ENCODE peak calls at places on chromosomes 5 and 9, in eight cellular contexts. K is stimulated activated CD4-positive, alpha-beta T cell treated with anti-CD3 and anti-CD28 coated beads, Interleukin-1b, Interleukin-23, amount 100 ng/mL, for 1 hour; U is GDM1; A is mesothelial cell of epicardium; G is iPS-NIHi11; T is iPS DF 19.7; Q is stimulated activated naive CD4-positive, alpha-beta T cell; X is T-helper 9 cell. I is an unnamed sample.
A peak's percentile ranks its signal among the peaks of the same experiment; 100 is the strongest.

GRCh38 chr5:176630681-176631222 is 277 bp downstream of the EIF4E1B start:
- DNase-seq in K (no peak), U (no peak), A (no peak), G (no peak), T (no peak), Q (no peak), X (no peak), I (no peak)

GRCh38 chr9:35771079-35771441 is 17.0 kb upstream of the MSMP start:
- DNase-seq in K (no peak), U (no peak), A (no peak), G (no peak), T (no peak), Q (no peak), X (no peak), I (no peak)

GRCh38 chr5:148924817-148925216 is 98.4 kb downstream of the ADRB2 start:
- DNase-seq in K (no peak), U (no peak), A (no peak), G (no peak), T (no peak), Q (no peak), X (no peak), I (no peak)

GRCh38 chr5:150077060-150077459 is 9.3 kb downstream of the CSF1R start:
- DNase-seq in K (no peak), U (no peak), A (no peak), G (peak; percentile 4), T (no peak), Q (no peak), X (no peak), I (no peak)

GRCh38 chr9:20980713-20981481 is 50.5 kb downstream of the HACD4 start:
- DNase-seq in K (no peak), U (no peak), A (no peak), G (no peak), T (no peak), Q (no peak), X (no peak), I (no peak)

GRCh38 chr9:23254404-23255184 is 571.4 kb downstream of the ELAVL2 start:
- DNase-seq in K (no peak), U (no peak), A (no peak), G (no peak), T (no peak), Q (no peak), X (no peak), I (no peak)

GRCh38 chr5:11531805-11532204 is 372.4 kb downstream of the CTNND2 start:
- DNase-seq in K (no peak), U (no peak), A (no peak), G (no peak), T (no peak), Q (no peak), X (no peak), I (no peak)

GRCh38 chr5:71922584-71923106 is 184.6 kb upstream of the MAP1B start:
- DNase-seq in K (no peak), U (no peak), A (no peak), G (peak; percentile 27), T (peak; percentile 48), Q (no peak), X (no peak), I (no peak)

GRCh38 chr9:135478858-135479468 is 619 bp upstream of the PPP1R26 start:
- DNase-seq in K (no peak), U (no peak), A (no peak), G (peak; percentile 63), T (no peak), Q (no peak), X (no peak), I (no peak)

GRCh38 chr5:55278778-55279177 is 28.7 kb downstream of the DHX29 start:
- DNase-seq in K (no peak), U (no peak), A (no peak), G (no peak), T (no peak), Q (no peak), X (no peak), I (no peak)

GRCh38 chr5:174943785-174944184 is 219.4 kb downstream of the MSX2 start:
- DNase-seq in K (no peak), U (no peak), A (no peak), G (no peak), T (no peak), Q (no peak), X (no peak), I (no peak)

GRCh38 chr9:37938121-37938906 is 34.4 kb upstream of the SLC25A51 start:
- DNase-seq in K (no peak), U (no peak), A (peak; percentile 68), G (no peak), T (no peak), Q (no peak), X (no peak), I (no peak)

GRCh38 chr5:146428658-146429057 is 18.5 kb upstream of the TCERG1 start:
- DNase-seq in K (no peak), U (no peak), A (no peak), G (no peak), T (no peak), Q (no peak), X (no peak), I (no peak)

GRCh38 chr9:35635730-35636129 is 15.0 kb downstream of the SIT1 start:
- DNase-seq in K (no peak), U (no peak), A (no peak), G (no peak), T (no peak), Q (no peak), X (no peak), I (no peak)

GRCh38 chr5:81757404-81757803 is 6.5 kb upstream of the SSBP2 start:
- DNase-seq in K (no peak), U (no peak), A (no peak), G (no peak), T (no peak), Q (no peak), X (no peak), I (no peak)

GRCh38 chr9:120109242-120109641 is 470.7 kb downstream of the CDK5RAP2 start:
- DNase-seq in K (no peak), U (no peak), A (no peak), G (peak; percentile 82), T (peak; percentile 35), Q (no peak), X (no peak), I (no peak)

GRCh38 chr5:137374110-137374853 is 124.8 kb downstream of the SPOCK1 start:
- DNase-seq in K (no peak), U (no peak), A (no peak), G (no peak), T (no peak), Q (no peak), X (no peak), I (no peak)

GRCh38 chr5:155307219-155307618 is 293.7 kb downstream of the KIF4B start:
- DNase-seq in K (no peak), U (no peak), A (no peak), G (no peak), T (no peak), Q (no peak), X (no peak), I (no peak)

GRCh38 chr5:180059326-180059725 is 12.2 kb downstream of the RNF130 start:
- DNase-seq in K (no peak), U (no peak), A (no peak), G (no peak), T (no peak), Q (no peak), X (no peak), I (no peak)

GRCh38 chr5:135185461-135186075 is 151.5 kb upstream of the PITX1 start:
- DNase-seq in K (no peak), U (no peak), A (no peak), G (no peak), T (no peak), Q (peak; percentile 18), X (no peak), I (no peak)

GRCh38 chr5:44022622-44023021 is 366.6 kb downstream of the FGF10 start:
- DNase-seq in K (no peak), U (no peak), A (no peak), G (no peak), T (no peak), Q (no peak), X (no peak), I (no peak)

GRCh38 chr5:74471875-74472274 is 168.7 kb downstream of the ENC1 start:
- DNase-seq in K (no peak), U (no peak), A (no peak), G (no peak), T (no peak), Q (no peak), X (no peak), I (no peak)

I was measured in T follicular helper cell.